ENCODE peak calls at places on chromosomes 6 and 20, in eight cellular contexts. One of them, this sample, is unnamed.
A peak's percentile ranks its signal among the peaks of the same experiment; 100 is the strongest.

GRCh38 chr20:12896180-12896579 is 112.6 kb upstream of the SPTLC3 start:
- DNase-seq in body of pancreas: no peak
- DNase-seq in neural progenitor cell: no peak
- DNase-seq in CD8-positive, alpha-beta memory T cell: no peak
- DNase-seq in ovary: no peak
- DNase-seq in OCI-LY7: no peak
- DNase-seq in trophoblast cell: no peak
- DNase-seq in A549: no peak
- DNase-seq in this sample: no peak

GRCh38 chr20:45487231-45487635 is 17.7 kb downstream of the WFDC2 start:
- DNase-seq in body of pancreas: no peak
- DNase-seq in neural progenitor cell: peak; percentile 54
- DNase-seq in CD8-positive, alpha-beta memory T cell: no peak
- DNase-seq in ovary: no peak
- DNase-seq in OCI-LY7: peak; percentile 10
- DNase-seq in trophoblast cell: no peak
- DNase-seq in A549: no peak
- DNase-seq in this sample: no peak

GRCh38 chr6:28764014-28764723 is 159.6 kb downstream of the TRIM27 start:
- DNase-seq in body of pancreas: no peak
- DNase-seq in neural progenitor cell: no peak
- DNase-seq in CD8-positive, alpha-beta memory T cell: no peak
- DNase-seq in ovary: no peak
- DNase-seq in OCI-LY7: no peak
- DNase-seq in trophoblast cell: peak; percentile 73
- DNase-seq in A549: peak; percentile 57
- DNase-seq in this sample: no peak

GRCh38 chr6:158468666-158469065 is 91.2 kb upstream of the TMEM181 start:
- DNase-seq in body of pancreas: no peak
- DNase-seq in neural progenitor cell: peak; percentile 15
- DNase-seq in CD8-positive, alpha-beta memory T cell: no peak
- DNase-seq in ovary: no peak
- DNase-seq in OCI-LY7: no peak
- DNase-seq in trophoblast cell: no peak
- DNase-seq in A549: peak; percentile 6
- DNase-seq in this sample: no peak

GRCh38 chr20:50848341-50848808 is 53.5 kb downstream of the BCAS4 start:
- DNase-seq in body of pancreas: peak; percentile 64
- DNase-seq in neural progenitor cell: no peak
- DNase-seq in CD8-positive, alpha-beta memory T cell: no peak
- DNase-seq in ovary: peak; percentile 67
- DNase-seq in OCI-LY7: peak; percentile 45
- DNase-seq in trophoblast cell: peak; percentile 23
- DNase-seq in A549: no peak
- DNase-seq in this sample: no peak

GRCh38 chr6:140344149-140344913 is 969.9 kb upstream of the CITED2 start:
- DNase-seq in body of pancreas: no peak
- DNase-seq in neural progenitor cell: no peak
- DNase-seq in CD8-positive, alpha-beta memory T cell: no peak
- DNase-seq in ovary: no peak
- DNase-seq in OCI-LY7: no peak
- DNase-seq in trophoblast cell: peak; percentile 78
- DNase-seq in A549: peak; percentile 1
- DNase-seq in this sample: no peak

GRCh38 chr6:139762587-139763031 is 388.2 kb upstream of the CITED2 start:
- DNase-seq in body of pancreas: no peak
- DNase-seq in neural progenitor cell: no peak
- DNase-seq in CD8-positive, alpha-beta memory T cell: no peak
- DNase-seq in ovary: no peak
- DNase-seq in OCI-LY7: no peak
- DNase-seq in trophoblast cell: peak; percentile 79
- DNase-seq in A549: no peak
- DNase-seq in this sample: no peak

GRCh38 chr6:797479-798077 is 104.6 kb upstream of the EXOC2 start:
- DNase-seq in body of pancreas: peak; percentile 71
- DNase-seq in neural progenitor cell: peak; percentile 70
- DNase-seq in CD8-positive, alpha-beta memory T cell: no peak
- DNase-seq in ovary: no peak
- DNase-seq in OCI-LY7: peak; percentile 52
- DNase-seq in trophoblast cell: peak; percentile 76
- DNase-seq in A549: peak; percentile 51
- DNase-seq in this sample: peak; percentile 66

GRCh38 chr6:158817298-158818007 is 1.7 kb downstream of the EZR start:
- DNase-seq in body of pancreas: peak; percentile 87
- DNase-seq in neural progenitor cell: peak; percentile 44
- DNase-seq in CD8-positive, alpha-beta memory T cell: peak; percentile 62
- DNase-seq in ovary: peak; percentile 59
- DNase-seq in OCI-LY7: peak; percentile 58
- DNase-seq in trophoblast cell: peak; percentile 68
- DNase-seq in A549: peak; percentile 46
- DNase-seq in this sample: no peak

GRCh38 chr20:11814276-11814675 is 103.4 kb upstream of the BTBD3 start:
- DNase-seq in body of pancreas: no peak
- DNase-seq in neural progenitor cell: no peak
- DNase-seq in CD8-positive, alpha-beta memory T cell: no peak
- DNase-seq in ovary: no peak
- DNase-seq in OCI-LY7: no peak
- DNase-seq in trophoblast cell: peak; percentile 66
- DNase-seq in A549: no peak
- DNase-seq in this sample: no peak

GRCh38 chr6:52522655-52523054 is 54.2 kb downstream of the TRAM2 start:
- DNase-seq in body of pancreas: no peak
- DNase-seq in neural progenitor cell: no peak
- DNase-seq in CD8-positive, alpha-beta memory T cell: no peak
- DNase-seq in ovary: no peak
- DNase-seq in OCI-LY7: no peak
- DNase-seq in trophoblast cell: no peak
- DNase-seq in A549: no peak
- DNase-seq in this sample: no peak

GRCh38 chr6:29925341-29926080 is 16.8 kb upstream of the HLA-A start:
- DNase-seq in body of pancreas: no peak
- DNase-seq in neural progenitor cell: no peak
- DNase-seq in CD8-positive, alpha-beta memory T cell: no peak
- DNase-seq in ovary: no peak
- DNase-seq in OCI-LY7: no peak
- DNase-seq in trophoblast cell: no peak
- DNase-seq in A549: no peak
- DNase-seq in this sample: no peak

GRCh38 chr6:139008117-139008516 is 20.1 kb upstream of the REPS1 start:
- DNase-seq in body of pancreas: no peak
- DNase-seq in neural progenitor cell: no peak
- DNase-seq in CD8-positive, alpha-beta memory T cell: no peak
- DNase-seq in ovary: no peak
- DNase-seq in OCI-LY7: no peak
- DNase-seq in trophoblast cell: no peak
- DNase-seq in A549: no peak
- DNase-seq in this sample: no peak

GRCh38 chr6:18100296-18100695 is 22.2 kb downstream of the NHLRC1 start:
- DNase-seq in body of pancreas: no peak
- DNase-seq in neural progenitor cell: no peak
- DNase-seq in CD8-positive, alpha-beta memory T cell: no peak
- DNase-seq in ovary: no peak
- DNase-seq in OCI-LY7: no peak
- DNase-seq in trophoblast cell: no peak
- DNase-seq in A549: no peak
- DNase-seq in this sample: no peak
- H3K4me1 ChIP-seq in body of pancreas: no peaks in the 10 kb centered on the region
- H3K4me1 ChIP-seq in neural progenitor cell: peaks cover 14% of the 10 kb centered on the region
- H3K4me1 ChIP-seq in CD8-positive, alpha-beta memory T cell: no peaks in the 10 kb centered on the region
- H3K4me1 ChIP-seq in ovary: no peaks in the 10 kb centered on the region
- H3K4me1 ChIP-seq in OCI-LY7: no peaks in the 10 kb centered on the region
- H3K4me1 ChIP-seq in trophoblast cell: no peaks in the 10 kb centered on the region
- H3K4me1 ChIP-seq in A549: no peaks in the 10 kb centered on the region
- H3K4me1 ChIP-seq in this sample: no peaks in the 10 kb centered on the region

DNA sequence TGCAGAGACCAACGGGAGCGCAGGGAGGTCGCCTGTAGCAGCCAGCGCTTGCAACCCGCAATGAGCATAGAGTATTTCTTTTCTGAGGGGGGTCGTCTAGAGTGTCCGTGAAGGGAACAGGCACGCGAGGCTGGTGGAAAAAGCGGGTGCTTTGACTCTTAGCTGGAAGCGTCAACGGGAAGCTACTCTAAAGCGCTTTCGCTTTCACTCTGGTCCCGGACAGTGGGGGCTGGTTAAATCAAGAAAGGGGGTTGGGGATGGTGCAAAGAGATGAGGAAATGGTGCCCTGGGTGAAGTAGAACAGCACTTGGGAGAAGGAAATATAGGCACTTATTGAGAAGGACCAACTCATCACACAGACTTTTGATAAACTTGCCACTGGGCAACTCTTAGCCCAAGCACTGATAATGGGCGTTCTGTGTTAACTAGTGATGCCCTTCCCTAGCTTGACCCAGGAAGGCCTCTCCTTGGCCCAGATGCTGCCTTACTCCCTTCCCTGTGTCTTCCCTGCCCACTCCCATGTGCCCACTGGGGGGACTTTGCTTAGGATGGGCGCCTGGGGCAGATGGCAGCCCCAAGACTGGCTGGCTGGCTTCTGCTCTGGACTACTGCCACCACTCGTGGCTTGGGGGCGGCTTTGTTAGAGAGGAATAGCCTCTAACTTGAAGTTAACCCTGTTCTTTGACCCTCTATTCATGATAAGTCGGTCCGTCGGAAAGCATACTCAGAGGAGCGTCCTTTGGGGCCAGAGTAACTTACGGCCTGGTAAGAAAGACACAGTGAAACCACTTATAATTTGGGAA is 585 bp downstream of the PSMB9 start:
- DNase-seq in body of pancreas: peak; percentile 34
- DNase-seq in neural progenitor cell: no peak
- DNase-seq in CD8-positive, alpha-beta memory T cell: peak; percentile 77
- DNase-seq in ovary: no peak
- DNase-seq in OCI-LY7: peak; percentile 74
- DNase-seq in trophoblast cell: peak; percentile 18
- DNase-seq in A549: no peak
- DNase-seq in this sample: peak; percentile 47
- H3K4me1 ChIP-seq in body of pancreas: peaks cover 20% of the 10 kb centered on the region
- H3K4me1 ChIP-seq in neural progenitor cell: no peaks in the 10 kb centered on the region
- H3K4me1 ChIP-seq in CD8-positive, alpha-beta memory T cell: peaks cover 62% of the 10 kb centered on the region
- H3K4me1 ChIP-seq in ovary: peaks cover 10% of the 10 kb centered on the region
- H3K4me1 ChIP-seq in OCI-LY7: peaks cover 65% of the 10 kb centered on the region
- H3K4me1 ChIP-seq in trophoblast cell: peaks cover 20% of the 10 kb centered on the region
- H3K4me1 ChIP-seq in A549: peaks cover 9% of the 10 kb centered on the region
- H3K4me1 ChIP-seq in this sample: peaks cover 13% of the 10 kb centered on the region

GRCh38 chr20:44142416-44142815 is 44.6 kb downstream of the JPH2 start:
- DNase-seq in body of pancreas: no peak
- DNase-seq in neural progenitor cell: no peak
- DNase-seq in CD8-positive, alpha-beta memory T cell: no peak
- DNase-seq in ovary: no peak
- DNase-seq in OCI-LY7: no peak
- DNase-seq in trophoblast cell: no peak
- DNase-seq in A549: no peak
- DNase-seq in this sample: peak; percentile 55
- H3K4me1 ChIP-seq in body of pancreas: no peaks in the 10 kb centered on the region
- H3K4me1 ChIP-seq in neural progenitor cell: peaks cover 4% of the 10 kb centered on the region
- H3K4me1 ChIP-seq in CD8-positive, alpha-beta memory T cell: no peaks in the 10 kb centered on the region
- H3K4me1 ChIP-seq in ovary: no peaks in the 10 kb centered on the region
- H3K4me1 ChIP-seq in OCI-LY7: no peaks in the 10 kb centered on the region
- H3K4me1 ChIP-seq in trophoblast cell: peaks cover 38% of the 10 kb centered on the region
- H3K4me1 ChIP-seq in A549: no peaks in the 10 kb centered on the region
- H3K4me1 ChIP-seq in this sample: peaks cover 78% of the 10 kb centered on the region

GRCh38 chr6:34553146-34553545 is 3.0 kb downstream of the SPDEF start:
- DNase-seq in body of pancreas: no peak
- DNase-seq in neural progenitor cell: no peak
- DNase-seq in CD8-positive, alpha-beta memory T cell: no peak
- DNase-seq in ovary: no peak
- DNase-seq in OCI-LY7: no peak
- DNase-seq in trophoblast cell: no peak
- DNase-seq in A549: no peak
- DNase-seq in this sample: no peak
- H3K4me1 ChIP-seq in body of pancreas: no peaks in the 10 kb centered on the region
- H3K4me1 ChIP-seq in neural progenitor cell: peaks cover 5% of the 10 kb centered on the region
- H3K4me1 ChIP-seq in CD8-positive, alpha-beta memory T cell: no peaks in the 10 kb centered on the region
- H3K4me1 ChIP-seq in ovary: no peaks in the 10 kb centered on the region
- H3K4me1 ChIP-seq in OCI-LY7: peaks cover 9% of the 10 kb centered on the region
- H3K4me1 ChIP-seq in trophoblast cell: no peaks in the 10 kb centered on the region
- H3K4me1 ChIP-seq in A549: peaks cover 58% of the 10 kb centered on the region
- H3K4me1 ChIP-seq in this sample: peaks cover 8% of the 10 kb centered on the region

GRCh38 chr6:31865205-31866118 is 2.8 kb upstream of the NEU1 start:
- DNase-seq in body of pancreas: no peak
- DNase-seq in neural progenitor cell: no peak
- DNase-seq in CD8-positive, alpha-beta memory T cell: no peak
- DNase-seq in ovary: no peak
- DNase-seq in OCI-LY7: no peak
- DNase-seq in trophoblast cell: peak; percentile 84
- DNase-seq in A549: no peak
- DNase-seq in this sample: peak; percentile 12
- H3K4me1 ChIP-seq in body of pancreas: peaks cover 19% of the 10 kb centered on the region
- H3K4me1 ChIP-seq in neural progenitor cell: peaks cover under 1% of the 10 kb centered on the region
- H3K4me1 ChIP-seq in CD8-positive, alpha-beta memory T cell: peaks cover 21% of the 10 kb centered on the region
- H3K4me1 ChIP-seq in ovary: peaks cover 4% of the 10 kb centered on the region
- H3K4me1 ChIP-seq in OCI-LY7: peaks cover 20% of the 10 kb centered on the region
- H3K4me1 ChIP-seq in trophoblast cell: peaks cover 18% of the 10 kb centered on the region
- H3K4me1 ChIP-seq in A549: peaks cover 4% of the 10 kb centered on the region
- H3K4me1 ChIP-seq in this sample: peaks cover 5% of the 10 kb centered on the region